ENCODE peak calls at places on chromosomes 12 and 14, in four cellular contexts. One of them, this sample, is unnamed.

GRCh38 chr12:95788637-95789036 is 1.9 kb downstream of the NTN4 start:
- DNase-seq in HepG2: no peak
- DNase-seq in A549: no peak
- DNase-seq in HCT116: no peak
- DNase-seq in this sample: no peak

GRCh38 chr14:105888784-105889665 is 362.6 kb downstream of the TMEM121 start:
- DNase-seq in HCT116: no peak
- DNase-seq in HepG2: no peak
- DNase-seq in A549: no peak
- DNase-seq in this sample: no peak

GRCh38 chr12:122086641-122087285 is 8.2 kb downstream of the MLXIP start:
- DNase-seq in A549: no peak
- DNase-seq in HepG2: no peak
- DNase-seq in HCT116: no peak
- DNase-seq in this sample: no peak

GRCh38 chr12:2854669-2855453 is 2.0 kb downstream of the TEX52 start:
- DNase-seq in HCT116: no peak
- DNase-seq in A549: no peak
- DNase-seq in HepG2: no peak
- DNase-seq in this sample: no peak

GRCh38 chr12:4011597-4011996 is 138.4 kb upstream of the PARP11 start:
- DNase-seq in HepG2: peak; percentile 98
- DNase-seq in A549: peak; percentile 49
- DNase-seq in HCT116: no peak
- DNase-seq in this sample: no peak

GRCh38 chr12:62123721-62124203 is 136.4 kb upstream of the USP15 start:
- DNase-seq in HepG2: peak; percentile 31
- DNase-seq in HCT116: peak; percentile 49
- DNase-seq in A549: peak; percentile 72
- DNase-seq in this sample: peak; percentile 84

GRCh38 chr12:54421175-54421872 is 2.3 kb upstream of the ITGA5 start:
- DNase-seq in HCT116: no peak
- DNase-seq in HepG2: no peak
- DNase-seq in A549: no peak
- DNase-seq in this sample: no peak

GRCh38 chr14:80425686-80426085 is 214.4 kb upstream of the DIO2 start:
- DNase-seq in A549: peak; percentile 92
- DNase-seq in HepG2: no peak
- DNase-seq in HCT116: peak; percentile 18
- DNase-seq in this sample: no peak

GRCh38 chr12:55850893-55851292 is 8.2 kb upstream of the MMP19 start:
- DNase-seq in HepG2: no peak
- DNase-seq in A549: no peak
- DNase-seq in HCT116: no peak
- DNase-seq in this sample: no peak

GRCh38 chr14:93723001-93723400 is 65.3 kb downstream of the PRIMA1 start:
- DNase-seq in HepG2: no peak
- DNase-seq in HCT116: no peak
- DNase-seq in A549: no peak
- DNase-seq in this sample: no peak

GRCh38 chr14:50740858-50741257 is 72.8 kb upstream of the SAV1 start:
- DNase-seq in A549: no peak
- DNase-seq in HCT116: no peak
- DNase-seq in HepG2: no peak
- DNase-seq in this sample: no peak

GRCh38 chr14:95047754-95048153 is 109.6 kb downstream of the DICER1 start:
- DNase-seq in HCT116: no peak
- DNase-seq in HepG2: no peak
- DNase-seq in A549: no peak
- DNase-seq in this sample: no peak

GRCh38 chr12:6632026-6632978 is 3.5 kb downstream of the LPAR5 start:
- DNase-seq in A549: no peak
- DNase-seq in HepG2: no peak
- DNase-seq in HCT116: no peak
- DNase-seq in this sample: no peak

GRCh38 chr12:77079631-77080030 is 14.3 kb upstream of the E2F7 start:
- DNase-seq in HepG2: no peak
- DNase-seq in A549: no peak
- DNase-seq in HCT116: no peak
- DNase-seq in this sample: no peak

GRCh38 chr12:40587416-40587815 is 104.8 kb upstream of the CNTN1 start:
- DNase-seq in HepG2: no peak
- DNase-seq in A549: no peak
- DNase-seq in HCT116: no peak
- DNase-seq in this sample: no peak

GRCh38 chr14:73014105-73014504 is 12.8 kb downstream of the ZFYVE1 start:
- DNase-seq in A549: no peak
- DNase-seq in HCT116: no peak
- DNase-seq in HepG2: no peak
- DNase-seq in this sample: no peak

GRCh38 chr14:80358112-80358511 is 146.8 kb upstream of the DIO2 start:
- DNase-seq in HepG2: no peak
- DNase-seq in HCT116: no peak
- DNase-seq in A549: no peak
- DNase-seq in this sample: no peak

GRCh38 chr14:67738740-67739504 is 37.2 kb downstream of the RDH12 start:
- DNase-seq in A549: peak; percentile 93
- DNase-seq in HCT116: peak; percentile 19
- DNase-seq in HepG2: peak; percentile 94
- DNase-seq in this sample: no peak

GRCh38 chr14:80491131-80491530 is 279.8 kb upstream of the DIO2 start:
- DNase-seq in A549: no peak
- DNase-seq in HepG2: peak; percentile 20
- DNase-seq in HCT116: no peak
- DNase-seq in this sample: peak; percentile 47

GRCh38 chr12:31989987-31990386 is 30.8 kb downstream of the RESF1 start:
- DNase-seq in HepG2: no peak
- DNase-seq in A549: no peak
- DNase-seq in HCT116: no peak
- DNase-seq in this sample: no peak

GRCh38 chr14:101705733-101706508 is 55.6 kb upstream of the PPP2R5C start:
- DNase-seq in HepG2: no peak
- DNase-seq in A549: no peak
- DNase-seq in HCT116: no peak
- DNase-seq in this sample: peak; percentile 68

GRCh38 chr12:13099066-13099909 is 4.2 kb downstream of the GSG1 start:
- DNase-seq in A549: no peak
- DNase-seq in HCT116: no peak
- DNase-seq in HepG2: no peak
- DNase-seq in this sample: no peak

GRCh38 chr12:78951746-78952532 is 87.4 kb downstream of the SYT1 start:
- DNase-seq in A549: no peak
- DNase-seq in HepG2: no peak
- DNase-seq in HCT116: no peak
- DNase-seq in this sample: no peak

GRCh38 chr12:95774311-95775045 is 16.1 kb downstream of the NTN4 start:
- DNase-seq in HCT116: no peak
- DNase-seq in A549: no peak
- DNase-seq in HepG2: no peak
- DNase-seq in this sample: no peak

GRCh38 chr14:72926292-72927028 is at the start of gene DCAF4:
- DNase-seq in HCT116: peak; percentile 97
- DNase-seq in HepG2: peak; percentile 98
- DNase-seq in A549: peak; percentile 99
- DNase-seq in this sample: peak; percentile 100

GRCh38 chr12:131275824-131276223 is 322.1 kb downstream of the ADGRD1 start:
- DNase-seq in A549: no peak
- DNase-seq in HepG2: no peak
- DNase-seq in HCT116: no peak
- DNase-seq in this sample: no peak

GRCh38 chr14:101408077-101408831 is 153.0 kb upstream of the DIO3 start:
- DNase-seq in HCT116: no peak
- DNase-seq in A549: no peak
- DNase-seq in HepG2: no peak
- DNase-seq in this sample: no peak

GRCh38 chr12:61043838-61044237 is 1216.4 kb upstream of the USP15 start:
- DNase-seq in HepG2: no peak
- DNase-seq in HCT116: no peak
- DNase-seq in A549: no peak
- DNase-seq in this sample: no peak

GRCh38 chr14:30872602-30873001 is 1.8 kb upstream of the COCH start:
- DNase-seq in A549: no peak
- DNase-seq in HepG2: no peak
- DNase-seq in HCT116: no peak
- DNase-seq in this sample: peak; percentile 35

GRCh38 chr14:99946652-99947489 is 118.4 kb upstream of the EVL start:
- DNase-seq in A549: no peak
- DNase-seq in HCT116: no peak
- DNase-seq in HepG2: no peak
- DNase-seq in this sample: peak; percentile 77

GRCh38 chr12:69470189-69471094 is at the start of gene FRS2:
- DNase-seq in A549: peak; percentile 90
- DNase-seq in HepG2: peak; percentile 86
- DNase-seq in HCT116: peak; percentile 72
- DNase-seq in this sample: peak; percentile 98
- H3K4me1 ChIP-seq in A549: peaks cover 50% of the 10 kb centered on the region
- H3K4me1 ChIP-seq in HepG2: peaks cover 63% of the 10 kb centered on the region
- H3K4me1 ChIP-seq in HCT116: peaks cover 10% of the 10 kb centered on the region
- H3K4me1 ChIP-seq in this sample: peaks cover 65% of the 10 kb centered on the region

DNA sequence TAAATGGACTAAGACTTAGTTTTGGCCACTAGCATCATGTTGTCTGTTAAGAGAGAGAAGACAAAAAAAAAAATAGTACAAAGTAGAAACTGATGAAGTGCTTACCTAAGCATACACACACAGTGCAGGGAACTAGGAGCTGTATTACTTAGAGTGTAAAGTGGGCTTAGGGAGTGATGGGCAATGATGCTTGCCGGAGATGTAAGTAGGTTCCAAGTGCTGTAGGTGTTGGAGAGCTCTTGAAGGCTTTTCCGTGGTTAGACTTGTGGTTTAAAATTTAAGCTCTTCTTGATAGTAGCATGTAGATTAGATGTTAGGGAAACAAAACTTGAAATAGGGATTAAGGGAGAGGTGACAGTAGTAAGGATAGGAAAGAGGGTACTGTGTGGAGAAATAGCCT is 34.7 kb downstream of the MIA2 start:
- DNase-seq in HepG2: peak; percentile 43
- DNase-seq in A549: peak; percentile 15
- DNase-seq in HCT116: no peak
- DNase-seq in this sample: no peak
- TF ChIP-seq REST in HepG2: no peak
- TF ChIP-seq REST in A549: no peak
- TF ChIP-seq REST in HCT116: no peak
- TF ChIP-seq REST in this sample: no peak

GRCh38 chr14:24813089-24813815 is 179.3 kb upstream of the GZMB start:
- DNase-seq in HepG2: no peak
- DNase-seq in HCT116: no peak
- DNase-seq in A549: no peak
- DNase-seq in this sample: no peak

GRCh38 chr14:24815543-24815942 is 181.6 kb upstream of the GZMB start:
- DNase-seq in HCT116: no peak
- DNase-seq in A549: no peak
- DNase-seq in HepG2: no peak
- DNase-seq in this sample: no peak

GRCh38 chr14:24816011-24816928 is 182.3 kb upstream of the GZMB start:
- DNase-seq in A549: peak; percentile 41
- DNase-seq in HCT116: no peak
- DNase-seq in HepG2: peak; percentile 100
- DNase-seq in this sample: no peak

GRCh38 chr14:24813819-24814259 is 179.8 kb upstream of the GZMB start:
- DNase-seq in HCT116: no peak
- DNase-seq in HepG2: peak; percentile 76
- DNase-seq in A549: no peak
- DNase-seq in this sample: no peak

GRCh38 chr14:24814944-24815343 is 181.0 kb upstream of the GZMB start:
- DNase-seq in A549: no peak
- DNase-seq in HepG2: no peak
- DNase-seq in HCT116: no peak
- DNase-seq in this sample: no peak
- H3K4me1 ChIP-seq in A549: peaks cover 12% of the 10 kb centered on the region
- H3K4me1 ChIP-seq in HepG2: peaks cover 78% of the 10 kb centered on the region
- H3K4me1 ChIP-seq in HCT116: no peaks in the 10 kb centered on the region
- H3K4me1 ChIP-seq in this sample: peaks cover 11% of the 10 kb centered on the region

GRCh38 chr14:64973026-64973442 is 898 bp upstream of the RAB15 start:
- DNase-seq in HepG2: peak; percentile 38
- DNase-seq in HCT116: no peak
- DNase-seq in A549: no peak
- DNase-seq in this sample: no peak

GRCh38 chr14:64971452-64971889 is 665 bp downstream of the RAB15 start:
- DNase-seq in HepG2: no peak
- DNase-seq in A549: no peak
- DNase-seq in HCT116: no peak
- DNase-seq in this sample: peak; percentile 38

GRCh38 chr14:64973826-64974225 is 1.7 kb upstream of the RAB15 start:
- DNase-seq in HCT116: no peak
- DNase-seq in HepG2: no peak
- DNase-seq in A549: no peak
- DNase-seq in this sample: no peak

GRCh38 chr14:64970776-64971451 is 1.2 kb downstream of the RAB15 start:
- DNase-seq in A549: peak; percentile 46
- DNase-seq in HCT116: no peak
- DNase-seq in HepG2: no peak
- DNase-seq in this sample: peak; percentile 48

DNA sequence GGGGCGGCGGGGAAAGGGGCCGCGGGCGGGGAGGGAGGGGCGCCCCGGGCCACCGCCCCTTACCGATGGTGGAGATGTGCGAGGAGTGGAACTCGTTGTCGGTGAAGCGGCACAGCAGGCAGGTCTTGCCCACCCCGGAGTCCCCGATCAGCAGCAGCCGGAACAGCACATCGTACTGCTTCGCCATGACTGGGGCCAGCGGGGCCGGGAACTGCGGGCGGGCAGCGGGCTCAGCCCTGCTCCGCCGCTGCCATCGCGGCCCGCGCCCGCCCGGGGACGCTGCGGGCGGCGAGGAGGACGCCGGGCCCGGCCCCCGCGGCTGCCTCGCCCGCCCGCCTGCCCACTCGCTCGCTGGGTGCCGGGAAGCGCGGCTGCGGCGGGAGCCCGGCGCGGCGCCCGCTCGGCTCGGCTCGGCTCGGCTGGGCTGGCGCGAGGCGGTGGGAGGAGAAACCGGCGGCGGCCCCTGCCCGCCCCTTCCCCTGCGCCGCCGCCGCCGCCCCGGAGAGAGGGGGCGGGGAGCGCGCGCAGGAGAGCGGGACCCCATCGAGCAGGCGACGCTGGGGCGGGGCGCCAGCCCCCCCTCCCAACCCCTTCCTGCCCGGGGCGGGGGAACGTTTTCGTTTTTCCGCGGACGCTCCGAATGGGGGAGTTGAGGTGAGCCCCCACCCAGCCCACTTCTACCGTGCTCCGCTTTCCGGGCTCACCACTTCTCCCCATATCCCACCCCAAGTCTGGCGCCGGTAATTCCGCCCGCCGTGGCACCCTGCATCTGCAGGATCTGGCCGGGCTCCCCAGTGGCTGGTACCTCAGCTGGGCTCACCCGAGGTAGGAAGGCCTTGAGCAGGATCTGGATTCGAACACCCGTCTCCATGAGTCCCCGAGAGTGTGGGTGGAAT is at the start of gene RAB15:
- DNase-seq in A549: peak; percentile 39
- DNase-seq in HepG2: no peak
- DNase-seq in HCT116: no peak
- DNase-seq in this sample: peak; percentile 57
- TF ChIP-seq REST in A549: no peak
- TF ChIP-seq REST in HepG2: no peak
- TF ChIP-seq REST in HCT116: no peak
- TF ChIP-seq REST in this sample: no peak